ENCODE peak calls at places on chromosomes 13 and 19, in eight cellular contexts. S, N, Z, F, J, L, T and M are unnamed samples. For H3K4me1, the result is how much of the 10 kb centered on the place peaks cover.

GRCh38 chr13:59391696-59392095 is 772.0 kb downstream of the DIAPH3 start:
- DNase-seq in N (peak), F (peak), T (peak), L (peak), S (peak), Z (peak), J (peak), M (peak)

GRCh38 chr13:77398825-77399620 is 72.1 kb upstream of the MYCBP2 start:
- DNase-seq in J (no peak), T (no peak), Z (no peak), L (no peak), F (no peak), N (peak), S (no peak), M (no peak)

GRCh38 chr19:49141352-49141751 is 13.8 kb downstream of the HRC start:
- DNase-seq in J (no peak), L (no peak), S (no peak), N (no peak), F (no peak), Z (no peak), T (no peak), M (no peak)

GRCh38 chr19:49136771-49137171 is 17.4 kb downstream of the PPFIA3 start:
- DNase-seq in T (no peak), Z (no peak), L (no peak), J (no peak), F (no peak), S (no peak), N (no peak), M (no peak)

GRCh38 chr13:91609353-91609752 is 210.9 kb downstream of the GPC5 start:
- DNase-seq in S (no peak), L (no peak), F (peak), T (no peak), J (no peak), N (peak), Z (peak), M (no peak)

GRCh38 chr13:51618626-51619025 is 34.4 kb downstream of the WDFY2 start:
- DNase-seq in J (no peak), Z (no peak), L (no peak), T (no peak), S (no peak), N (no peak), F (no peak), M (no peak)

GRCh38 chr19:40791349-40791748 is 7.6 kb upstream of the EGLN2 start:
- DNase-seq in S (no peak), N (no peak), T (no peak), L (no peak), F (no peak), Z (no peak), J (no peak), M (no peak)

GRCh38 chr13:53953205-53953604 is 924.6 kb downstream of the OLFM4 start:
- DNase-seq in T (no peak), F (no peak), L (no peak), Z (no peak), N (no peak), S (no peak), J (no peak), M (peak)

GRCh38 chr13:30934381-30934780 is 1.9 kb downstream of the TEX26 start:
- DNase-seq in T (peak), Z (no peak), F (no peak), S (no peak), J (no peak), L (no peak), N (no peak), M (peak)

GRCh38 chr19:15871570-15871969 is 26.3 kb downstream of the CYP4F2 start:
- DNase-seq in L (no peak), F (no peak), T (no peak), J (peak), N (no peak), S (no peak), Z (no peak), M (no peak)

GRCh38 chr19:42282036-42282762 is 13.1 kb downstream of the CIC start:
- DNase-seq in S (peak), F (no peak), T (peak), Z (peak), J (no peak), L (no peak), N (no peak), M (no peak)

GRCh38 chr19:17091758-17092333 is 16.3 kb downstream of the MYO9B start:
- DNase-seq in T (no peak), Z (no peak), L (no peak), J (no peak), S (no peak), N (no peak), F (no peak), M (no peak)

GRCh38 chr13:42497798-42498197 is 76.2 kb upstream of the TNFSF11 start:
- DNase-seq in L (no peak), J (no peak), N (peak), S (no peak), Z (peak), F (no peak), T (no peak), M (no peak)

GRCh38 chr13:84431646-84432045 is 549.4 kb upstream of the SLITRK1 start:
- DNase-seq in N (no peak), T (no peak), S (no peak), Z (no peak), J (no peak), L (no peak), F (no peak), M (no peak)

GRCh38 chr13:110414283-110414682 is 107.2 kb downstream of the COL4A2 start:
- DNase-seq in T (no peak), N (no peak), L (no peak), J (no peak), Z (no peak), F (no peak), S (no peak), M (no peak)

GRCh38 chr19:42207767-42208259 is 9.7 kb downstream of the DEDD2 start:
- DNase-seq in L (no peak), Z (no peak), N (peak), J (no peak), S (no peak), T (no peak), F (no peak), M (no peak)

GRCh38 chr19:1283207-1283916 is 2.3 kb upstream of the EFNA2 start:
- DNase-seq in J (no peak), F (no peak), S (no peak), N (no peak), L (no peak), T (peak), Z (no peak), M (no peak)

GRCh38 chr19:18017275-18018083 is 9.5 kb downstream of the ARRDC2 start:
- DNase-seq in J (no peak), T (no peak), F (no peak), S (no peak), N (no peak), L (no peak), Z (no peak), M (no peak)

GRCh38 chr13:23959231-23959862 is 62.0 kb upstream of the C1QTNF9B start:
- DNase-seq in T (no peak), N (peak), Z (no peak), F (no peak), S (no peak), J (no peak), L (no peak), M (no peak)

GRCh38 chr19:50003810-50004419 is 21.3 kb downstream of the VRK3 start:
- DNase-seq in J (peak), S (no peak), L (peak), T (no peak), N (peak), Z (peak), F (no peak), M (no peak)

GRCh38 chr19:55345818-55346724 is 6.4 kb downstream of the KMT5C start:
- DNase-seq in L (no peak), N (no peak), S (no peak), Z (no peak), T (no peak), F (peak), J (no peak), M (no peak)

GRCh38 chr19:5338661-5339469 is 1.7 kb downstream of the PTPRS start:
- DNase-seq in Z (peak), F (peak), T (peak), S (no peak), J (no peak), L (no peak), N (no peak), M (peak)

DNA sequence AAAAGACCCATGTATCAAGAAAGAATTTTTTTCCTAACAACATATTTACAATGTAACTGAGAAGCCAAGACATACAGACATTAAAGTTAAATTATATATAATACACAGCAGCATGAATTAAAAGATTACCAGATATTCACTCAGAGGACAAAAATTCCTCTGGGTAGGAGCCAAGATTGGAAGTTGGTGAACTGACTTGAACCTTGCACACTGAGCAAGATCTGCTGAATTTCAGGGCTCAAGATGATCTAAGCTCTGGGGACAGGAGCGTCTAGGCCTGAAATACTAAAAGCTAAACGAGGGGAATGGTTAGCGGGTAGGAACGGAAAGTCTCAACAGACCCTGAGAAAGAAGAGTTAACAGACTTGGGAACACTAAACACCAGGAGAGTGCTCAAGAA is 8.5 kb downstream of the FOXO1 start:
- DNase-seq in J (no peak), F (no peak), T (no peak), S (no peak), Z (no peak), N (no peak), L (no peak), M (no peak)
- H3K4me1 ChIP-seq in J (under half), F (under half), T (under half), S (half or more), Z (under half), N (under half), L (under half), M (half or more)

GRCh38 chr19:3387645-3388589 is 21.5 kb downstream of the NFIC start:
- DNase-seq in T (no peak), L (no peak), N (no peak), F (peak), J (no peak), S (no peak), Z (peak), M (no peak)
- TF ChIP-seq EZH2phosphoT487 in T (no peak), L (no peak), N (no peak), F (no peak), J (no peak), S (no peak), Z (no peak), M (no peak)

DNA sequence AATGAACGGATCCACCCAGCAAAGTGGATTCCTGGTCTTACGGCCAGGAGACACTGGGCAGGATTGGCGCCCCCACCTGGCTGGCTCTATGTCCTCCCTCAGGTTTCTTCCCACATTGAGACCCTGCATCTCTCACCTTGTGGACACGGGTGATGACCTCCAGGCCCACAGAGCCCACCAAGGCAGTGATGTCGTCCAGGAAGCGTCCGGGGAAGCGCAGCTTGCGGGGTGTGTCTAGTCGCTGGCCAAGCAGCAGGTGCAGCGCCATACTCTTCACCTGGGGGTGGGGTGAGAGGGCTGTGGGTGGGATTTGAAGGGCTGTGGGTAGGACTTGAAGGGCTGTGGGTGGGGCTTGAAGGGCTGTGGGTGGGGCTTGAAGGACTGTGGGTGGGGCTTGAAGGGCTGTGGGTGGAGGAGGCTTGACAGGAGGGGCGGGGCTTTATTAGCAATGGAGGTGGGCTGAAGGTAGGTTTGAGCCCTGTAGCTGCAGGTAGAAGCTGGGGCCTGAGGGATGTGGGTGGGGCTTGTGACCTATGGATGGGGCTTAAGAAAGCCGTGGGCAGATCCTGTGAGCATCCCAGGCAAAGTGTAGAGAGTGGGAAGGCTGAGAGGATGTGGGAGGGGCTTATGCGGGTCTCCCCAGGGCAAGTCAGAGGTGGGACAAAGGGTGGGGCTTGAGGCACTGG is 12.1 kb upstream of the ANGPTL8 start:
- DNase-seq in T (peak), N (peak), J (peak), S (peak), L (no peak), F (peak), Z (no peak), M (peak)
- TF ChIP-seq CTCF in T (peak), N (peak), J (peak), S (peak), L (peak), F (peak), Z (no peak), M (peak)

GRCh38 chr19:8395621-8396082 is 5.5 kb downstream of the RAB11B start:
- DNase-seq in T (no peak), N (no peak), F (no peak), S (no peak), L (no peak), Z (no peak), J (no peak), M (no peak)

GRCh38 chr19:8396185-8396562 is 6.0 kb downstream of the RAB11B start:
- DNase-seq in F (peak), L (no peak), J (no peak), S (no peak), T (no peak), N (no peak), Z (no peak), M (no peak)

GRCh38 chr19:8397291-8397690 is 7.1 kb downstream of the RAB11B start:
- DNase-seq in J (no peak), S (no peak), T (no peak), F (peak), L (no peak), N (no peak), Z (no peak), M (no peak)

GRCh38 chr19:8397746-8398721 is 7.9 kb downstream of the RAB11B start:
- DNase-seq in Z (no peak), T (no peak), F (peak), L (no peak), N (no peak), S (no peak), J (no peak), M (no peak)

DNA sequence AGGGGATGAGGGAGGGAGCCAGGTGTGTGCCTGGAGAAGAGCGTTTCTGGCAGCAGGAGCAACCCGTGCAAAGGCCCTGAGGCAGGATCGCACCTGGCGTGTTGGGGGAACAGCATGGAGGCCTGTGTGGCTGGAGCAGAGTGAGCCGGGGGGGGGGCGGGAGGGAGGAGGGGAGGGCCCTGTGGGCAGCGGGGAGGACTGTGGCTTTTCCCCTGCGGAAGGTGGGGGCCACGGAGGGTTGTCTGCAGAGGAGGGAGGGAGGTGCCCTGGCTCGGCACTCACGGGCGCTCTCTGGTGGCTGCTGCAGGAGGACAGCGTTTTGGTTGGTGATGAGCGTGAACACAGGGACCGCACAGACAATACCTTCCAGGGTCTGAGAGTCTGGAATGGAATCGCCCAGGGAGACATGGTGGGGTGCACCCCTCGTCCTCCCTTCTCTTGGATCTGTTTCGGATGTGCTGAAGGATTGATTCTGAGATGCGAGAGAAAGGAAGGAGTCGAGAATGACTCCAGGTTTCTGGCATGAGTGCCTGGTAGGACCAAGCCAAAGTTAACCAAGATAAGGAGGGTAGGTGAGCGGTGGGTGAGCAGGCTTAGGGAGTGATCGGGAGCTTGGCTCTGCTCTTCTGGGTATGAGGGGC is 6.5 kb downstream of the RAB11B start:
- DNase-seq in L (peak), N (peak), S (peak), F (peak), Z (peak), T (peak), J (no peak), M (peak)
- H3K4me1 ChIP-seq in L (under half), N (under half), S (under half), F (under half), Z (under half), T (under half), J (under half), M (under half)

DNA sequence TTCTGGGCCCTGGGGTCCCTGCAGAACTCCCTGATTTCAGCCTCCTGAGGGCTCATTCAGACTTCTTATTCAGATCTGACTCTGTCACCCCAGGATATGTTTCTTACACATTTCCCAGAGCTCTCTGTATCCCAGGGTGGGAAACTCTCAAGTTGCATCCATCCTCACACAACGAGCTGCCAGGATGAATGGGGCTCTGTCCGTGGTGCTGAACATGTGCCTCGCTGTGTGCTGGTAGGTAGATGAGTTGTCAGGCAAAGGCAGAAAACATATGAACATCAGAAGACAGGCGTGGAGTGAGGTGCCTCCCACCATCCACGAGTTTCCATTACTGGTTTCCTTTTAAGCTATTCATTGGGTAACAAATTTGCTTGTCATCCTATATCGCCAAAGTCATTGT is 11.4 kb upstream of the IGFL1 start:
- DNase-seq in S (peak), Z (peak), J (peak), L (peak), F (no peak), T (peak), N (peak), M (peak)
- TF ChIP-seq EZH2phosphoT487 in S (no peak), Z (no peak), J (no peak), L (no peak), F (no peak), T (no peak), N (no peak), M (no peak)

GRCh38 chr13:60584976-60585375 is 188.0 kb downstream of the TDRD3 start:
- DNase-seq in L (no peak), T (peak), Z (peak), N (no peak), S (no peak), F (no peak), J (no peak), M (peak)

GRCh38 chr13:60583911-60584753 is 187.1 kb downstream of the TDRD3 start:
- DNase-seq in L (no peak), S (no peak), Z (no peak), T (peak), J (no peak), N (peak), F (no peak), M (peak)

GRCh38 chr13:60577761-60578160 is 180.7 kb downstream of the TDRD3 start:
- DNase-seq in T (no peak), Z (no peak), S (no peak), N (no peak), F (no peak), J (no peak), L (no peak), M (no peak)

DNA sequence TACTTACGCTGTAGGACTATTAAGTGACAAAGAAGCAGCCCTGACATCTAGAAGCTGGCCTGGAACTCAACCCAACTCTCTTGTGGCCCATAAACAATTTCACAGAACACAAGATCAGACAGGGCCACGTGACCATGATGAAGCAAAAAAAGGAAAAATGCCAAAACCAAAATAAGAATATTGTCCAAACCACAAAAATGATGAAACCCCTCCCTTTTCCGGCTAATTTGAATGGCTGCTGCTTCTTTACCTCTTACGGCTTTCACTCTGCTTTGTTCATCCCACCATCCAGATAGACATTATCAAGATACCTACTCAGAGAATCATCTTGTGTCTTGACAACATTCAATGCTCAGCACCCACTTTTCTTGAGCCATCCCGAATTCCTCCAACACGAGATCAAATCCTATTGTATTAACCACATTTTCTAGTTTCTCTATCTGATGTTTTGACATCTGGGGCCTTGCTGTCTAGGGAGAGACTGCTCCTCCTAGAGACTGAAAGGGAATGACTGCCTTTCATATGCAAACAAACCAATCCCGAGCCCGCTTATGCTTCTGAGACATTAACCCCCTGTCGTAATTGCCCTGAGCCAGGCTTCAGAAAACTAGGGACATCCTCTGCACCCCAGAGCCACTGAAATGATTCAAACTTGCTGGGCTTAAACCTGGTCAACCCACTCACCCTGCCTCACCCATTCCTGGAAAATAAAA is 186.3 kb downstream of the TDRD3 start:
- DNase-seq in N (no peak), T (peak), Z (no peak), L (no peak), J (no peak), S (no peak), F (no peak), M (peak)
- TF ChIP-seq CTCF in N (no peak), T (peak), Z (no peak), L (no peak), J (no peak), S (no peak), F (no peak), M (peak)

DNA sequence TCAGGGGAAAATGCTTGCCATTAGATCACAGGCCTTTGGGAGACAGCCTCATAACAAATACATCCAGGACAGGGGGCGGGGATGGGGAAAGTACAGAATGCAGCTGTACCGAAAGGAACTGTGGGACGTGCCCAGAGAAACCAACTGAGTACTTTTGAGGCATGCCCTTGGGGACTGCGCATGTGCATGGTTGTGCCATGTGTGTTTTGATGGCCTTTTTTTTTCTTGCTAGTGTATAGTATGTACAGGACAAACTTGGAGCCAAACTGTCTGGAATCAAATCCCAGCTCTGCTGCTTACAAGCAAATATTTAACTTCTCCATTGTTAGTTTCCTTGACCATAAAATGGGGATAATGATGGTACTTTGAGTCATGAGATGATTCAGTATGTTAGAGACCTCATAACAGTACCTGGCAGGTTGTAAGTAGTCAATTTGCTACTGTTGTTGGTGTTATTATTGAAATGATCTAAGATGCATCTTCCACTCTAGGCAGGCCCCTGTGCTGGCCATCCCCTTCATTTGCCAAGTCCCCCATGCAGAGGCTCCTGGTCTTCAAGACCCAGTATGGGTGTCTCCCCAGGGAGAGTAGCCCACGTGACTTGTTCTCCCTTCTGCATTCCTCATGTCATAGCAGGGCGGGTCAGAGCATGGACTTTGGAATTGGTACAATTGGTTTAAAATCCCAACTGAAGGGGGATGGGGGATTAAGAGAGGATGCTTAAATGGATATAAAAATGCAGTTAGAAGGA is 68.2 kb upstream of the NPAS1 start:
- DNase-seq in T (no peak), L (no peak), J (peak), F (no peak), S (no peak), Z (peak), N (peak), M (no peak)
- H3K4me1 ChIP-seq in T (under half), L (under half), J (under half), F (under half), S (under half), Z (under half), N (under half), M (under half)